ENCODE peak calls at places on chromosomes 6 and 20, in nine cellular contexts. I, R, U, A, M, V, X, D and C are unnamed samples.

GRCh38 chr6:36508532-36508931 is 38.7 kb downstream of the STK38 start:
- DNase-seq in I (no peak), R (no peak), U (no peak), A (no peak), M (no peak), V (no peak), X (no peak), D (no peak), C (no peak)

GRCh38 chr20:11832397-11832796 is 85.3 kb upstream of the BTBD3 start:
- DNase-seq in I (no peak), R (no peak), U (no peak), A (no peak), M (no peak), V (no peak), X (no peak), D (no peak), C (no peak)

GRCh38 chr20:8386991-8387390 is 254.9 kb downstream of the PLCB1 start:
- DNase-seq in I (no peak), R (no peak), U (no peak), A (no peak), M (no peak), V (no peak), X (no peak), D (no peak), C (no peak)

GRCh38 chr6:38432479-38432878 is 207.2 kb downstream of the BTBD9 start:
- DNase-seq in I (no peak), R (no peak), U (peak; percentile 38), A (no peak), M (peak; percentile 55), V (no peak), X (no peak), D (no peak), C (no peak)

GRCh38 chr6:143068001-143068400 is 7.3 kb downstream of the AIG1 start:
- DNase-seq in I (no peak), R (no peak), U (no peak), A (no peak), M (no peak), V (no peak), X (no peak), D (no peak), C (no peak)

GRCh38 chr20:10922941-10923340 is 249.1 kb upstream of the JAG1 start:
- DNase-seq in I (no peak), R (no peak), U (peak; percentile 91), A (no peak), M (peak; percentile 97), V (no peak), X (no peak), D (no peak), C (no peak)

GRCh38 chr20:33841439-33841799 is 30.3 kb downstream of the CHMP4B start:
- DNase-seq in I (no peak), R (no peak), U (no peak), A (no peak), M (no peak), V (no peak), X (no peak), D (no peak), C (no peak)

GRCh38 chr6:13624871-13625288 is 9.7 kb downstream of the NOL7 start:
- DNase-seq in I (peak; percentile 46), R (no peak), U (peak; percentile 27), A (no peak), M (peak; percentile 69), V (no peak), X (no peak), D (peak; percentile 47), C (no peak)

GRCh38 chr6:168133707-168134398 is 54.8 kb upstream of the FRMD1 start:
- DNase-seq in I (no peak), R (no peak), U (no peak), A (peak; percentile 82), M (no peak), V (no peak), X (no peak), D (no peak), C (no peak)

GRCh38 chr6:84638286-84638685 is 126.1 kb downstream of the TBX18 start:
- DNase-seq in I (peak; percentile 26), R (no peak), U (no peak), A (no peak), M (no peak), V (no peak), X (no peak), D (no peak), C (no peak)

GRCh38 chr6:39755231-39755630 is 30.0 kb upstream of the KIF6 start:
- DNase-seq in I (no peak), R (no peak), U (peak; percentile 69), A (no peak), M (no peak), V (no peak), X (no peak), D (no peak), C (no peak)

GRCh38 chr6:150527100-150527499 is 72.6 kb upstream of the PLEKHG1 start:
- DNase-seq in I (no peak), R (no peak), U (no peak), A (peak; percentile 34), M (peak; percentile 33), V (no peak), X (no peak), D (no peak), C (no peak)

GRCh38 chr6:70956191-70956450 is 739 bp downstream of the B3GAT2 start:
- DNase-seq in I (no peak), R (no peak), U (no peak), A (no peak), M (no peak), V (no peak), X (no peak), D (no peak), C (no peak)

GRCh38 chr6:44960898-44961297 is 367.2 kb upstream of the RUNX2 start:
- DNase-seq in I (no peak), R (no peak), U (peak; percentile 35), A (no peak), M (peak; percentile 40), V (no peak), X (no peak), D (peak; percentile 23), C (no peak)

GRCh38 chr20:44089987-44090674 is 96.9 kb downstream of the JPH2 start:
- DNase-seq in I (no peak), R (no peak), U (peak; percentile 60), A (no peak), M (peak; percentile 44), V (no peak), X (no peak), D (peak; percentile 61), C (no peak)

GRCh38 chr6:12343122-12343439 is 52.9 kb downstream of the EDN1 start:
- DNase-seq in I (no peak), R (no peak), U (no peak), A (no peak), M (peak; percentile 92), V (no peak), X (no peak), D (no peak), C (no peak)
- H3K27ac ChIP-seq in I (no peak overlapping the region), R (no peak overlapping the region), U (peak overlapping the region; percentile 4), A (no peak overlapping the region), M (peak overlapping the region; percentile 90), V (no peak overlapping the region), X (no peak overlapping the region), D (no peak overlapping the region), C (no peak overlapping the region)

DNA sequence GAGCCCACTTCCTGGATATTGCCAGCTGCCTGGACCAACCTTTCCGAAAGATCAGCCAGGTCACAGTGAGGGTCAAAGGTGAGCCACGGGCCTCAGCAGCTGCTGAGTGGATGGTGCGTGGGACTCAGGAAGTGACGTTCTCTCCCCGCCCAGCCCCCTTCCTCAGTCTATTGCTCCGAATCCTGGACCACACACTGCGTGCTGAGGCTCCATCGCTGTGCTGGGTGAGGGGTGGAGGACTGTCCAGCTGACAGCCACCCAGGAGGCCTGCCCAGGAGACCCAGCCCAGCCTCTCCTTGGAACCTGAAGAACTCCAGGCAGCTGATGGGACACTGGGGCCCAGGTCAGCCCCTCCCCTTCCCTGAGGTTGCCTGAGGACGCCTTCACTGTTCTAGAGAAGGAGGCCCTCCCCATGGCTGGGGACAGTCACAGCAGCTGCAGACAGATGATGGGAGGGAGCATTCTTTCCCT is 94.4 kb upstream of the CD93 start:
- DNase-seq in I (no peak), R (no peak), U (peak; percentile 23), A (peak; percentile 82), M (no peak), V (peak; percentile 73), X (no peak), D (no peak), C (no peak)
- H3K27ac ChIP-seq in I (no peak overlapping the region), R (peak overlapping the region; percentile 56), U (peak overlapping the region; percentile 20), A (peak overlapping the region; percentile 40), M (no peak overlapping the region), V (peak overlapping the region; percentile 67), X (no peak overlapping the region), D (no peak overlapping the region), C (no peak overlapping the region)

DNA sequence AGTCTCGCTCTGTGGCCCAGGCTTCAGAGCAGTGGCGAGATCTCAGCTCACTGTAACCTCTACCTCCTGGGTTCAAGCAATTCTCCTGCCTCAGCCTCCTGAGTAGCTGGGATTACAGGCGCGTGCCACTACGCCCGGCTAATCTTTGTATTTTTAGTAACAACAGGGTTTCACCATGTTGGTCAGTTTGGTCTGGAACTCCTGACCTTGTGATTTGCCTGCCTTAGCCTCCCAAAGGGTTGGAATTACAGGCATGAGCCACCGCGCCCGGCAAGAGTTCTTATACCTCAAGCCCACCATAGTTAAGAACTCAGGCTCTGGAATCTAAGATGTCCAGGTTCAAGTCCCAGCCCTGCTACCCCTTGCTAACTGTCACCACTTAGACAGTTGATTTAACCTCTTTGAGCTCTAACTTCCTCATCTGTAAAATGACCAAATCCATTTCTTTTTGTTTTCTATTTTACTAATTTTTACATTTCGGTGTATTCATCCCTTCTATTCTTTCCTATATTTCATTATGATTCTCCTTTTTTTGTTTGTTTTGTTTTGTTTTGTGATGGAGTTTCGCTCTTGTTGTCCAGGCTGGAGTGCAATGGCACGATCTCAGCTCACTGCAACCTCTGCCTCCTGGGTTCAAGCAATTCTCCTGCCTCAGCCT is 104.8 kb upstream of the ZNF217 start:
- DNase-seq in I (no peak), R (no peak), U (no peak), A (no peak), M (no peak), V (no peak), X (no peak), D (no peak), C (no peak)
- H3K27ac ChIP-seq in I (no peak overlapping the region), R (no peak overlapping the region), U (no peak overlapping the region), A (no peak overlapping the region), M (no peak overlapping the region), V (no peak overlapping the region), X (no peak overlapping the region), D (no peak overlapping the region), C (no peak overlapping the region)

GRCh38 chr6:112269979-112270378 is 15.6 kb upstream of the LAMA4 start:
- DNase-seq in I (no peak), R (no peak), U (no peak), A (no peak), M (no peak), V (no peak), X (no peak), D (no peak), C (no peak)

GRCh38 chr6:112268011-112268410 is 13.6 kb upstream of the LAMA4 start:
- DNase-seq in I (no peak), R (no peak), U (no peak), A (no peak), M (no peak), V (no peak), X (no peak), D (no peak), C (no peak)

GRCh38 chr6:112268628-112269027 is 14.3 kb upstream of the LAMA4 start:
- DNase-seq in I (no peak), R (no peak), U (no peak), A (no peak), M (no peak), V (no peak), X (no peak), D (no peak), C (no peak)

GRCh38 chr6:112270756-112271155 is 16.4 kb upstream of the LAMA4 start:
- DNase-seq in I (no peak), R (no peak), U (no peak), A (no peak), M (no peak), V (no peak), X (no peak), D (no peak), C (no peak)

GRCh38 chr6:112269165-112269564 is 14.8 kb upstream of the LAMA4 start:
- DNase-seq in I (no peak), R (no peak), U (no peak), A (no peak), M (peak; percentile 36), V (no peak), X (no peak), D (no peak), C (no peak)
- H3K27ac ChIP-seq in I (no peak overlapping the region), R (peak overlapping the region; percentile 58), U (no peak overlapping the region), A (peak overlapping the region; percentile 74), M (no peak overlapping the region), V (peak overlapping the region; percentile 77), X (no peak overlapping the region), D (no peak overlapping the region), C (no peak overlapping the region)